ENCODE peak calls at places on chromosomes 6 and 20, in four cellular contexts. J is heart left ventricle, W is aorta, F is Peyer's patch. N is an unnamed sample. For H3K27me3 and H3K36me3, the result is how much of the 10 kb centered on the place peaks cover.

GRCh38 chr20:10783660-10784336 is 110.0 kb upstream of the JAG1 start:
- DNase-seq in J (no peak), W (no peak), F (no peak), N (no peak)

GRCh38 chr6:125781307-125781868 is 9.4 kb upstream of the NCOA7 start:
- DNase-seq in J (no peak), W (no peak), F (peak), N (no peak)

GRCh38 chr6:45439861-45440388 is 62.2 kb upstream of the SUPT3H start:
- DNase-seq in J (no peak), W (no peak), F (no peak), N (no peak)

GRCh38 chr6:85354761-85355618 is 94.9 kb upstream of the NT5E start:
- DNase-seq in J (peak), W (peak), F (peak), N (peak)

GRCh38 chr6:1223312-1223603 is 88.6 kb upstream of the FOXQ1 start:
- DNase-seq in J (no peak), W (no peak), F (no peak), N (no peak)

GRCh38 chr6:113182370-113183141 is 674.6 kb upstream of the MARCKS start:
- DNase-seq in J (no peak), W (no peak), F (no peak), N (no peak)

GRCh38 chr6:2353412-2354137 is 108.2 kb upstream of the GMDS start:
- DNase-seq in J (peak), W (peak), F (peak), N (peak)

GRCh38 chr6:168092541-168092940 is 13.5 kb upstream of the FRMD1 start:
- DNase-seq in J (no peak), W (peak), F (no peak), N (no peak)

GRCh38 chr20:25254986-25255680 is 7.2 kb downstream of the PYGB start:
- DNase-seq in J (peak), W (peak), F (peak), N (peak)

GRCh38 chr6:156840136-156840535 is 63.0 kb downstream of the ARID1B start:
- DNase-seq in J (no peak), W (no peak), F (no peak), N (no peak)

GRCh38 chr20:19775353-19776201 is 17.5 kb downstream of the RIN2 start:
- DNase-seq in J (no peak), W (no peak), F (no peak), N (peak)

GRCh38 chr6:137307163-137307851 is 88.1 kb upstream of the IFNGR1 start:
- DNase-seq in J (no peak), W (no peak), F (no peak), N (no peak)

GRCh38 chr6:136158971-136159370 is 91.1 kb downstream of the MTFR2 start:
- DNase-seq in J (no peak), W (no peak), F (no peak), N (no peak)

GRCh38 chr20:36645998-36646397 is at the start of gene SLA2:
- DNase-seq in J (no peak), W (peak), F (peak), N (no peak)

GRCh38 chr6:17130786-17131185 is 28.9 kb downstream of the STMND1 start:
- DNase-seq in J (no peak), W (no peak), F (no peak), N (no peak)

GRCh38 chr6:42140051-42140450 is 2.4 kb downstream of the C6orf132 start:
- DNase-seq in J (no peak), W (no peak), F (peak), N (no peak)

GRCh38 chr6:45415315-45415714 is 37.6 kb upstream of the SUPT3H start:
- DNase-seq in J (no peak), W (no peak), F (no peak), N (no peak)

GRCh38 chr6:82331031-82331773 is 32.4 kb upstream of the TPBG start:
- DNase-seq in J (no peak), W (no peak), F (no peak), N (no peak)

GRCh38 chr6:17226269-17226668 is 54.9 kb upstream of the RBM24 start:
- DNase-seq in J (no peak), W (no peak), F (no peak), N (no peak)

GRCh38 chr20:19212524-19213502 is at the start of gene SLC24A3:
- DNase-seq in J (peak), W (peak), F (peak), N (no peak)

GRCh38 chr20:62740286-62741141 is 31.9 kb downstream of the NTSR1 start:
- DNase-seq in J (no peak), W (peak), F (peak), N (peak)

GRCh38 chr20:62156592-62157386 is 13.2 kb downstream of the SS18L1 start:
- DNase-seq in J (peak), W (peak), F (peak), N (no peak)

GRCh38 chr6:2958331-2958711 is 13.0 kb downstream of the SERPINB6 start:
- DNase-seq in J (no peak), W (no peak), F (no peak), N (peak)

GRCh38 chr20:25198663-25199363 is 3.3 kb downstream of the ENTPD6 start:
- DNase-seq in J (no peak), W (peak), F (no peak), N (no peak)

GRCh38 chr6:167293590-167294091 is 2.5 kb downstream of the UNC93A start:
- DNase-seq in J (no peak), W (no peak), F (peak), N (no peak)

GRCh38 chr6:133512410-133513016 is 271.4 kb downstream of the EYA4 start:
- DNase-seq in J (no peak), W (no peak), F (peak), N (no peak)

GRCh38 chr20:43843096-43843964 is 71.3 kb upstream of the TOX2 start:
- DNase-seq in J (no peak), W (no peak), F (no peak), N (peak)

GRCh38 chr6:123423130-123423529 is 213.6 kb downstream of the TRDN start:
- DNase-seq in J (no peak), W (no peak), F (no peak), N (no peak)

GRCh38 chr6:340991-341827 is 48.9 kb downstream of the DUSP22 start:
- DNase-seq in J (peak), W (peak), F (peak), N (no peak)

GRCh38 chr6:142926494-142927273 is 18.3 kb downstream of the HIVEP2 start:
- DNase-seq in J (peak), W (peak), F (peak), N (peak)

GRCh38 chr6:107458687-107459282 is 579 bp downstream of the PDSS2 start:
- DNase-seq in J (no peak), W (peak), F (peak), N (no peak)

GRCh38 chr6:38973178-38974057 is 75.2 kb upstream of the GLP1R start:
- DNase-seq in J (no peak), W (no peak), F (no peak), N (no peak)

GRCh38 chr6:136323431-136324112 is 33.9 kb upstream of the BCLAF1 start:
- DNase-seq in J (no peak), W (no peak), F (no peak), N (no peak)

GRCh38 chr6:74222768-74223321 is 526.8 kb downstream of the CD109 start:
- DNase-seq in J (no peak), W (peak), F (no peak), N (no peak)

GRCh38 chr6:127691147-127691546 is 114.2 kb downstream of the C6orf58 start:
- DNase-seq in J (no peak), W (no peak), F (no peak), N (no peak)

GRCh38 chr6:7315684-7316366 is 2.8 kb upstream of the SSR1 start:
- DNase-seq in J (no peak), W (no peak), F (no peak), N (no peak)

GRCh38 chr6:54195637-54196036 is 84.4 kb downstream of the MLIP start:
- DNase-seq in J (no peak), W (no peak), F (no peak), N (no peak)

GRCh38 chr6:150606258-150607043 is 6.8 kb downstream of the PLEKHG1 start:
- DNase-seq in J (no peak), W (no peak), F (no peak), N (no peak)

GRCh38 chr6:36329798-36330291 is 6.8 kb downstream of the BNIP5 start:
- DNase-seq in J (no peak), W (no peak), F (no peak), N (no peak)

GRCh38 chr6:36326351-36326995 is 10.2 kb downstream of the BNIP5 start:
- DNase-seq in J (peak), W (no peak), F (no peak), N (no peak)

GRCh38 chr6:36327226-36328009 is 9.3 kb downstream of the BNIP5 start:
- DNase-seq in J (no peak), W (no peak), F (no peak), N (no peak)

GRCh38 chr6:36330366-36330765 is 6.3 kb downstream of the BNIP5 start:
- DNase-seq in J (no peak), W (no peak), F (no peak), N (no peak)

GRCh38 chr6:36328600-36328999 is 8.1 kb downstream of the BNIP5 start:
- DNase-seq in J (no peak), W (no peak), F (no peak), N (no peak)
- H3K27me3 ChIP-seq in J (under half), W (under half), F (under half), N (under half)

GRCh38 chr6:158639056-158639455 is 5.5 kb downstream of the DYNLT1 start:
- DNase-seq in J (no peak), W (no peak), F (no peak), N (no peak)

GRCh38 chr6:158634695-158635426 is 9.7 kb downstream of the DYNLT1 start:
- DNase-seq in J (no peak), W (no peak), F (no peak), N (no peak)

GRCh38 chr6:158635427-158636073 is 9.0 kb downstream of the DYNLT1 start:
- DNase-seq in J (no peak), W (no peak), F (peak), N (no peak)

GRCh38 chr6:158638393-158638792 is 6.2 kb downstream of the DYNLT1 start:
- DNase-seq in J (no peak), W (no peak), F (no peak), N (no peak)

DNA sequence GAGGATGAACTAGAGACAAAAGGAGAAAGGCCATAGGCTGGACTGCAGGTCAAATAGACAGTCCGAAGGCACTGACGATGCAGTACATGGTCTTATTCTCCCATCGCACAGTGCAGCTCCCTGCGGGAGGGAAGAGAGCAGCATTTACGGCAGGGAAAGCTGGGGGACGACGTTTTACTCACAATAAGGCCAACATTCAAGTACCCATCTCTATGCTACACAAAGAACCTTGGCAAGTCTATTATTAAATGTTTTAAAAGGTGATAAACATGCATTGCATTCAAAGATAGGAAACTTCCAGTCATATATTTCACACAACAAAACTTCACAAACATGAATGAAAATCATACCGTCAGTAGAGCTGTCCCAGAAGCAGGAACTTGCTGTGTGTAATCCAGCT is 7.8 kb downstream of the DYNLT1 start:
- DNase-seq in J (no peak), W (no peak), F (no peak), N (no peak)
- H3K36me3 ChIP-seq in J (half or more), W (under half), F (half or more), N (under half)

DNA sequence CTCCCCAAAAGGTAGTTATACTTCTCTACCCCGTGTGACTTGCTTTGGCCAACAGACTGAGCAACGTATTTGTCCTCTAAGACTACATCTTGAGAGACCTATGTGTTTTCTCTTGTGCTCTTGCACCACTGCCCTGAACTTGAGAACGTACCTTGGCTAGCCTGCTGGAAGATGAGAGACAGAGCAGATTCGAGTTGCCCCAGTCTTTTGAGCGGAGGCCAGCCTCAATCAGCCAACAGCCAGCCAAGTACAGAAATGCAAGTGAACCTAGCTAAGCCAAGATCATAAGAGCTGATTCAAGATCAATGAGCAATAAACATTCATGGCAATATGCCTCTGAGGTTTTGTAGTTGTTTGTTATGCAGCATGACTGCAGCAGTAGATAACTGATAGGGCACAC is 98.4 kb downstream of the PAK5 start:
- DNase-seq in J (no peak), W (no peak), F (no peak), N (no peak)
- H3K27me3 ChIP-seq in J (under half), W (under half), F (under half), N (under half)

DNA sequence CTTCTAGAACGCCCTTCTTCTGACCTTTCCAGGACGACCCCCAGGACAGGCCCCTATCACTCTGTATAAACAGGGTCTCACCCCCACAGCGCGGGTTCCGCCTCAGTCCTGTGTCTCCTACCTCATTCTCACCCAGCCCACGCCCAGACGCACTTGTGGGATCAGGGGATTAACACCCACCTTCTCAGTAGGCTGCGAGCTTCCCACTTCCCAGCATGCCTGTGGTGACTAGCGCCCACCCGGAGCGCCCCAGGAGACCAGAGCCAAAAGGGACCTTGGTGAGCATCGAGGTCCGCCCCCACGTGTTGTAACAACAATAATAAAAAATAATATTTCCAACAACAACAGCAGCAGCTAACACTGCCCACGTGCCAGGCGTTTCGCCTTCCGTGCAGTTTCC is 40.9 kb upstream of the NOL4L start:
- DNase-seq in J (no peak), W (no peak), F (no peak), N (no peak)
- H3K36me3 ChIP-seq in J (under half), W (under half), F (under half), N (under half)

GRCh38 chr20:2757969-2758368 is 42.5 kb downstream of the CPXM1 start:
- DNase-seq in J (no peak), W (no peak), F (no peak), N (no peak)
- H3K27me3 ChIP-seq in J (half or more), W (under half), F (under half), N (under half)

DNA sequence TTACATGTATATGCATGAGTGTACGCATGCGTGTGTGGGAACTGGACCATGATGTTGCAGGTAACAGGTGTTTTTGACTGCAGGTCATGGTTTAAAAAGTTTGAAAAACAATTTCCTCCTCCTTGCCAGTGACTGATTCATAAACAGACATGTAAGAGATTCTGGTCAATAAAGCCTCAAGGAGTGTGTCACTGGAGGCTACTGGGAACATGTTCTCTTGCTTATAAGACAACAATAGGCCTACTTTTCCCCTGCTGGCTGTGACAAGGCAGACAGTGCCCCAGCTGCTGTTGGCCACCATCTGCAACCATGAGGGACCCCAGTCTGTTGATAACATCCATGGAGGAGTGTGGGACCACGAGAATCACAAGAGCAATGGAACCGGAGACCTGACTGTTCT is 12.7 kb downstream of the LEMD2 start:
- DNase-seq in J (no peak), W (no peak), F (no peak), N (no peak)
- H3K36me3 ChIP-seq in J (half or more), W (under half), F (half or more), N (half or more)

N was measured in right atrium auricular region.